ENCODE peak calls at places on chromosomes 11 and 22, in five cellular contexts. One of them, this sample, is unnamed.

GRCh38 chr11:3157381-3158130 is 7.6 kb downstream of the OSBPL5 start:
- DNase-seq in lower lobe of right lung: peak; percentile 49
- DNase-seq in stimulated activated CD4-positive, alpha-beta T cell treated with anti-CD3 and anti-CD28 coated beads, Interleukin-1b, Interleukin-23, amount 100 ng/mL, for 48 hours: no peak
- DNase-seq in NCI-H1092: no peak
- DNase-seq in stimulated activated CD8-positive, alpha-beta memory T cell treated with anti-CD3 and anti-CD28 coated beads, Interleukin-12 subunit alpha, Interleukin-12 subunit beta, amount 100 ng/mL, for 4 hours: no peak
- DNase-seq in this sample: no peak

GRCh38 chr11:102853956-102854355 is 10.5 kb upstream of the MMP3 start:
- DNase-seq in lower lobe of right lung: no peak
- DNase-seq in NCI-H1092: no peak
- DNase-seq in stimulated activated CD4-positive, alpha-beta T cell treated with anti-CD3 and anti-CD28 coated beads, Interleukin-1b, Interleukin-23, amount 100 ng/mL, for 48 hours: no peak
- DNase-seq in stimulated activated CD8-positive, alpha-beta memory T cell treated with anti-CD3 and anti-CD28 coated beads, Interleukin-12 subunit alpha, Interleukin-12 subunit beta, amount 100 ng/mL, for 4 hours: no peak
- DNase-seq in this sample: no peak

GRCh38 chr11:125062931-125063428 is at the start of gene SLC37A2:
- DNase-seq in NCI-H1092: peak; percentile 12
- DNase-seq in stimulated activated CD8-positive, alpha-beta memory T cell treated with anti-CD3 and anti-CD28 coated beads, Interleukin-12 subunit alpha, Interleukin-12 subunit beta, amount 100 ng/mL, for 4 hours: peak; percentile 25
- DNase-seq in stimulated activated CD4-positive, alpha-beta T cell treated with anti-CD3 and anti-CD28 coated beads, Interleukin-1b, Interleukin-23, amount 100 ng/mL, for 48 hours: peak; percentile 42
- DNase-seq in lower lobe of right lung: peak; percentile 84
- DNase-seq in this sample: peak; percentile 72

GRCh38 chr11:69444381-69445130 is 36.9 kb upstream of the LINC01488 start:
- DNase-seq in stimulated activated CD4-positive, alpha-beta T cell treated with anti-CD3 and anti-CD28 coated beads, Interleukin-1b, Interleukin-23, amount 100 ng/mL, for 48 hours: no peak
- DNase-seq in NCI-H1092: no peak
- DNase-seq in stimulated activated CD8-positive, alpha-beta memory T cell treated with anti-CD3 and anti-CD28 coated beads, Interleukin-12 subunit alpha, Interleukin-12 subunit beta, amount 100 ng/mL, for 4 hours: no peak
- DNase-seq in lower lobe of right lung: peak; percentile 89
- DNase-seq in this sample: peak; percentile 13

GRCh38 chr11:75771646-75772410 is 3.2 kb downstream of the DGAT2 start:
- DNase-seq in stimulated activated CD8-positive, alpha-beta memory T cell treated with anti-CD3 and anti-CD28 coated beads, Interleukin-12 subunit alpha, Interleukin-12 subunit beta, amount 100 ng/mL, for 4 hours: no peak
- DNase-seq in lower lobe of right lung: peak; percentile 80
- DNase-seq in stimulated activated CD4-positive, alpha-beta T cell treated with anti-CD3 and anti-CD28 coated beads, Interleukin-1b, Interleukin-23, amount 100 ng/mL, for 48 hours: no peak
- DNase-seq in NCI-H1092: no peak
- DNase-seq in this sample: no peak

GRCh38 chr11:34302046-34302921 is 55.5 kb downstream of the ABTB2 start:
- DNase-seq in NCI-H1092: no peak
- DNase-seq in stimulated activated CD8-positive, alpha-beta memory T cell treated with anti-CD3 and anti-CD28 coated beads, Interleukin-12 subunit alpha, Interleukin-12 subunit beta, amount 100 ng/mL, for 4 hours: no peak
- DNase-seq in stimulated activated CD4-positive, alpha-beta T cell treated with anti-CD3 and anti-CD28 coated beads, Interleukin-1b, Interleukin-23, amount 100 ng/mL, for 48 hours: no peak
- DNase-seq in lower lobe of right lung: no peak
- DNase-seq in this sample: no peak

GRCh38 chr11:74819400-74819799 is 70.8 kb downstream of the RNF169 start:
- DNase-seq in lower lobe of right lung: no peak
- DNase-seq in stimulated activated CD8-positive, alpha-beta memory T cell treated with anti-CD3 and anti-CD28 coated beads, Interleukin-12 subunit alpha, Interleukin-12 subunit beta, amount 100 ng/mL, for 4 hours: no peak
- DNase-seq in stimulated activated CD4-positive, alpha-beta T cell treated with anti-CD3 and anti-CD28 coated beads, Interleukin-1b, Interleukin-23, amount 100 ng/mL, for 48 hours: no peak
- DNase-seq in NCI-H1092: no peak
- DNase-seq in this sample: no peak

GRCh38 chr11:9075441-9076000 is 15.9 kb downstream of the SCUBE2 start:
- DNase-seq in stimulated activated CD8-positive, alpha-beta memory T cell treated with anti-CD3 and anti-CD28 coated beads, Interleukin-12 subunit alpha, Interleukin-12 subunit beta, amount 100 ng/mL, for 4 hours: no peak
- DNase-seq in NCI-H1092: no peak
- DNase-seq in lower lobe of right lung: no peak
- DNase-seq in stimulated activated CD4-positive, alpha-beta T cell treated with anti-CD3 and anti-CD28 coated beads, Interleukin-1b, Interleukin-23, amount 100 ng/mL, for 48 hours: no peak
- DNase-seq in this sample: no peak

GRCh38 chr11:110774138-110775014 is 62.1 kb upstream of the ARHGAP20 start:
- DNase-seq in stimulated activated CD4-positive, alpha-beta T cell treated with anti-CD3 and anti-CD28 coated beads, Interleukin-1b, Interleukin-23, amount 100 ng/mL, for 48 hours: no peak
- DNase-seq in NCI-H1092: no peak
- DNase-seq in lower lobe of right lung: no peak
- DNase-seq in stimulated activated CD8-positive, alpha-beta memory T cell treated with anti-CD3 and anti-CD28 coated beads, Interleukin-12 subunit alpha, Interleukin-12 subunit beta, amount 100 ng/mL, for 4 hours: no peak
- DNase-seq in this sample: no peak

GRCh38 chr11:117284053-117284452 is 7.1 kb upstream of the BACE1-AS start:
- DNase-seq in NCI-H1092: no peak
- DNase-seq in stimulated activated CD8-positive, alpha-beta memory T cell treated with anti-CD3 and anti-CD28 coated beads, Interleukin-12 subunit alpha, Interleukin-12 subunit beta, amount 100 ng/mL, for 4 hours: no peak
- DNase-seq in lower lobe of right lung: no peak
- DNase-seq in stimulated activated CD4-positive, alpha-beta T cell treated with anti-CD3 and anti-CD28 coated beads, Interleukin-1b, Interleukin-23, amount 100 ng/mL, for 48 hours: no peak
- DNase-seq in this sample: no peak

GRCh38 chr11:113814181-113814580 is 34.6 kb downstream of the CLDN25 start:
- DNase-seq in stimulated activated CD4-positive, alpha-beta T cell treated with anti-CD3 and anti-CD28 coated beads, Interleukin-1b, Interleukin-23, amount 100 ng/mL, for 48 hours: no peak
- DNase-seq in NCI-H1092: no peak
- DNase-seq in lower lobe of right lung: no peak
- DNase-seq in stimulated activated CD8-positive, alpha-beta memory T cell treated with anti-CD3 and anti-CD28 coated beads, Interleukin-12 subunit alpha, Interleukin-12 subunit beta, amount 100 ng/mL, for 4 hours: no peak
- DNase-seq in this sample: no peak

GRCh38 chr11:93116641-93117577 is 80.9 kb downstream of the SLC36A4 start:
- DNase-seq in stimulated activated CD4-positive, alpha-beta T cell treated with anti-CD3 and anti-CD28 coated beads, Interleukin-1b, Interleukin-23, amount 100 ng/mL, for 48 hours: no peak
- DNase-seq in lower lobe of right lung: no peak
- DNase-seq in stimulated activated CD8-positive, alpha-beta memory T cell treated with anti-CD3 and anti-CD28 coated beads, Interleukin-12 subunit alpha, Interleukin-12 subunit beta, amount 100 ng/mL, for 4 hours: no peak
- DNase-seq in NCI-H1092: no peak
- DNase-seq in this sample: no peak

GRCh38 chr22:48217596-48217995 is 1455.1 kb downstream of the TBC1D22A start:
- DNase-seq in stimulated activated CD8-positive, alpha-beta memory T cell treated with anti-CD3 and anti-CD28 coated beads, Interleukin-12 subunit alpha, Interleukin-12 subunit beta, amount 100 ng/mL, for 4 hours: no peak
- DNase-seq in stimulated activated CD4-positive, alpha-beta T cell treated with anti-CD3 and anti-CD28 coated beads, Interleukin-1b, Interleukin-23, amount 100 ng/mL, for 48 hours: no peak
- DNase-seq in lower lobe of right lung: no peak
- DNase-seq in NCI-H1092: no peak
- DNase-seq in this sample: no peak

GRCh38 chr11:92500463-92500862 is 275.8 kb downstream of the FAT3 start:
- DNase-seq in stimulated activated CD4-positive, alpha-beta T cell treated with anti-CD3 and anti-CD28 coated beads, Interleukin-1b, Interleukin-23, amount 100 ng/mL, for 48 hours: no peak
- DNase-seq in lower lobe of right lung: no peak
- DNase-seq in stimulated activated CD8-positive, alpha-beta memory T cell treated with anti-CD3 and anti-CD28 coated beads, Interleukin-12 subunit alpha, Interleukin-12 subunit beta, amount 100 ng/mL, for 4 hours: no peak
- DNase-seq in NCI-H1092: no peak
- DNase-seq in this sample: no peak

GRCh38 chr11:68792400-68792955 is 41.2 kb upstream of the TESMIN start:
- DNase-seq in stimulated activated CD8-positive, alpha-beta memory T cell treated with anti-CD3 and anti-CD28 coated beads, Interleukin-12 subunit alpha, Interleukin-12 subunit beta, amount 100 ng/mL, for 4 hours: no peak
- DNase-seq in lower lobe of right lung: no peak
- DNase-seq in NCI-H1092: no peak
- DNase-seq in stimulated activated CD4-positive, alpha-beta T cell treated with anti-CD3 and anti-CD28 coated beads, Interleukin-1b, Interleukin-23, amount 100 ng/mL, for 48 hours: no peak
- DNase-seq in this sample: no peak

GRCh38 chr11:84408946-84409411 is 1122.8 kb upstream of the CCDC90B start:
- DNase-seq in NCI-H1092: no peak
- DNase-seq in stimulated activated CD4-positive, alpha-beta T cell treated with anti-CD3 and anti-CD28 coated beads, Interleukin-1b, Interleukin-23, amount 100 ng/mL, for 48 hours: no peak
- DNase-seq in lower lobe of right lung: no peak
- DNase-seq in stimulated activated CD8-positive, alpha-beta memory T cell treated with anti-CD3 and anti-CD28 coated beads, Interleukin-12 subunit alpha, Interleukin-12 subunit beta, amount 100 ng/mL, for 4 hours: no peak
- DNase-seq in this sample: no peak

This sample was measured in activated CD4-positive, alpha-beta T cell treated with anti-CD3 and anti-CD28 coated beads for 36 hours.